ENCODE peak calls at places on chromosome 1, in nine cellular contexts. M is esophagus squamous epithelium, B is DMS53, F is cardiac fibroblast, D is fibroblast of lung, G is AG10803, X is H4, L is astrocyte of the spinal cord, Q is Daoy. S is an unnamed sample.

GRCh38 chr1:154474802-154475201 is 27.2 kb upstream of the TDRD10 start:
- DNase-seq in F (peak; percentile 80), M (no peak), X (peak; percentile 91), D (peak; percentile 94), Q (peak; percentile 93), B (no peak), L (peak; percentile 84), G (peak; percentile 89), S (no peak)

GRCh38 chr1:15088146-15089025 is 65.2 kb upstream of the TMEM51 start:
- DNase-seq in X (no peak), F (no peak), B (no peak), G (peak; percentile 35), Q (no peak), D (peak; percentile 50), L (no peak), M (no peak), S (no peak)

GRCh38 chr1:225973158-225973557 is 26.0 kb downstream of the SDE2 start:
- DNase-seq in L (no peak), M (no peak), D (no peak), B (peak; percentile 98), Q (no peak), F (no peak), G (no peak), X (no peak), S (no peak)

GRCh38 chr1:209873067-209873810 is 45.5 kb downstream of the UTP25 start:
- DNase-seq in Q (peak; percentile 52), G (no peak), M (no peak), X (no peak), F (peak; percentile 57), B (no peak), D (peak; percentile 76), L (peak; percentile 81), S (no peak)

GRCh38 chr1:37851782-37852210 is 7.6 kb downstream of the MTF1 start:
- DNase-seq in G (peak; percentile 32), B (no peak), X (no peak), M (no peak), L (no peak), Q (no peak), F (peak; percentile 28), D (no peak), S (no peak)

GRCh38 chr1:227938911-227939790 is 8.6 kb downstream of the WNT9A start:
- DNase-seq in L (no peak), X (no peak), B (no peak), Q (no peak), F (no peak), M (no peak), D (no peak), G (no peak), S (no peak)

GRCh38 chr1:46166521-46167462 is 8.1 kb upstream of the TSPAN1 start:
- DNase-seq in B (peak; percentile 81), L (no peak), F (peak; percentile 28), X (no peak), Q (no peak), M (no peak), G (no peak), D (no peak), S (no peak)

GRCh38 chr1:100387209-100387608 is 34.9 kb downstream of the CDC14A start:
- DNase-seq in B (no peak), F (peak; percentile 59), G (peak; percentile 50), M (no peak), D (peak; percentile 72), L (peak; percentile 55), Q (peak; percentile 13), X (no peak), S (no peak)

GRCh38 chr1:18949689-18950414 is 6.6 kb downstream of the IFFO2 start:
- DNase-seq in L (peak; percentile 50), B (no peak), X (no peak), M (no peak), D (peak; percentile 72), G (peak; percentile 79), Q (peak; percentile 67), F (peak; percentile 65), S (no peak)